ENCODE peak calls at places on chromosome 10, in seven cellular contexts. L is activated CD4-positive, alpha-beta T cell treated with anti-CD3 and anti-CD28 coated beads, Interleukin-2, amount 10 ng/mL, durations not matched to agents 7 days and 5 days; G is adrenal gland; S is foreskin fibroblast; T is NCI-H2029; X is GM12891; E is renal cortical epithelial cell. K is an unnamed sample.

GRCh38 chr10:80202934-80203834 is 2.2 kb downstream of the ANXA11 start:
- DNase-seq in T (peak), E (peak), L (peak), X (no peak), G (no peak), S (peak), K (peak)

GRCh38 chr10:47325303-47326291 is 3.3 kb downstream of the GDF2 start:
- DNase-seq in X (no peak), E (no peak), L (no peak), T (no peak), G (no peak), S (no peak), K (no peak)

GRCh38 chr10:8543361-8544056 is 489.0 kb downstream of the GATA3 start:
- DNase-seq in E (peak), L (no peak), S (no peak), G (no peak), T (no peak), X (no peak), K (no peak)

GRCh38 chr10:52332815-52333214 is 18.7 kb downstream of the DKK1 start:
- DNase-seq in G (no peak), S (no peak), T (no peak), X (no peak), E (peak), L (no peak), K (no peak)

GRCh38 chr10:42477170-42477569 is 161.2 kb downstream of the ZNF33B start:
- DNase-seq in L (no peak), S (no peak), E (no peak), T (no peak), X (no peak), G (no peak), K (no peak)

GRCh38 chr10:5940807-5941218 is 36.5 kb downstream of the IL15RA start:
- DNase-seq in E (no peak), S (no peak), G (no peak), X (no peak), T (no peak), L (no peak), K (no peak)

GRCh38 chr10:100004805-100005510 is 4.8 kb downstream of the DNMBP start:
- DNase-seq in G (no peak), L (no peak), S (no peak), T (no peak), E (no peak), X (no peak), K (no peak)

GRCh38 chr10:100265821-100266485 is 1.5 kb downstream of the CWF19L1 start:
- DNase-seq in L (no peak), S (no peak), X (no peak), G (no peak), T (no peak), E (no peak), K (no peak)

GRCh38 chr10:23046032-23046431 is 49.3 kb upstream of the MSRB2 start:
- DNase-seq in L (no peak), E (no peak), X (no peak), T (no peak), S (no peak), G (no peak), K (no peak)

GRCh38 chr10:3500408-3500856 is 284.6 kb downstream of the KLF6 start:
- DNase-seq in E (peak), S (no peak), T (no peak), L (no peak), G (peak), X (no peak), K (no peak)

GRCh38 chr10:107442035-107442505 is 277.6 kb upstream of the SORCS1 start:
- DNase-seq in X (peak), G (no peak), T (no peak), S (peak), L (no peak), E (peak), K (peak)

K was measured in kidney glomerular epithelial cell.